ENCODE peak calls at places on chromosome 10, in seven cellular contexts. A, T, L, Q, C, H and K are unnamed samples.

GRCh38 chr10:103829266-103829665 is 26.1 kb downstream of the SH3PXD2A start:
- DNase-seq in A (no peak), Q (no peak), C (no peak), L (no peak), T (no peak), H (no peak), K (no peak)

GRCh38 chr10:13758302-13758701 is 171.5 kb downstream of the PRPF18 start:
- DNase-seq in T (no peak), C (no peak), Q (no peak), L (peak), A (peak), H (peak), K (no peak)

GRCh38 chr10:99370993-99371392 is 41.8 kb downstream of the CNNM1 start:
- DNase-seq in C (peak), A (peak), T (no peak), H (peak), Q (no peak), L (peak), K (peak)

GRCh38 chr10:28778524-28778923 is 101.2 kb downstream of the BAMBI start:
- DNase-seq in A (peak), H (no peak), L (no peak), C (peak), T (no peak), Q (no peak), K (no peak)

GRCh38 chr10:31808258-31809218 is 120.1 kb downstream of the ARHGAP12 start:
- DNase-seq in C (peak), T (no peak), H (peak), A (peak), L (peak), Q (peak), K (peak)

GRCh38 chr10:91590904-91591791 is 41.7 kb downstream of the PPP1R3C start:
- DNase-seq in H (peak), Q (no peak), T (no peak), C (peak), L (no peak), A (peak), K (no peak)

GRCh38 chr10:5752301-5752871 is 60.8 kb downstream of the GDI2 start:
- DNase-seq in Q (no peak), L (no peak), T (no peak), A (no peak), C (no peak), H (no peak), K (no peak)

GRCh38 chr10:43194861-43195260 is 56.6 kb downstream of the CSGALNACT2 start:
- DNase-seq in C (no peak), H (no peak), T (no peak), Q (no peak), A (no peak), L (no peak), K (no peak)

GRCh38 chr10:90042075-90042474 is 340.7 kb downstream of the KIF20B start:
- DNase-seq in Q (no peak), A (no peak), H (no peak), T (no peak), L (no peak), C (no peak), K (no peak)

GRCh38 chr10:98249134-98249533 is 18.9 kb downstream of the LOXL4 start:
- DNase-seq in Q (no peak), H (no peak), L (no peak), A (no peak), C (no peak), T (no peak), K (no peak)

GRCh38 chr10:86648706-86649426 is 5.5 kb upstream of the OPN4 start:
- DNase-seq in C (no peak), A (peak), Q (no peak), L (no peak), H (no peak), T (no peak), K (no peak)

GRCh38 chr10:123140164-123140982 is 4.6 kb downstream of the HMX3 start:
- DNase-seq in L (no peak), Q (no peak), A (peak), H (no peak), T (no peak), C (no peak), K (no peak)

GRCh38 chr10:97849491-97850402 is at the start of gene GOLGA7B:
- DNase-seq in L (no peak), Q (no peak), C (peak), H (peak), A (no peak), T (no peak), K (peak)

GRCh38 chr10:87866575-87866974 is 3.1 kb downstream of the PTEN start:
- DNase-seq in T (no peak), L (no peak), C (no peak), A (no peak), H (peak), Q (no peak), K (no peak)

GRCh38 chr10:99742240-99742639 is 10.2 kb downstream of the CUTC start:
- DNase-seq in L (no peak), Q (no peak), H (no peak), T (no peak), A (no peak), C (no peak), K (no peak)

GRCh38 chr10:73207883-73208282 is 39.2 kb downstream of the DNAJC9 start:
- DNase-seq in C (no peak), L (no peak), T (no peak), H (no peak), Q (no peak), A (peak), K (no peak)

GRCh38 chr10:104260775-104261115 is 6.1 kb downstream of the GSTO1 start:
- DNase-seq in Q (no peak), L (no peak), H (peak), A (no peak), T (no peak), C (no peak), K (peak)

GRCh38 chr10:131426530-131426898 is 115.0 kb upstream of the TCERG1L start:
- DNase-seq in L (no peak), A (no peak), Q (no peak), H (no peak), C (no peak), T (no peak), K (no peak)

GRCh38 chr10:129760003-129760315 is 204.1 kb downstream of the EBF3 start:
- DNase-seq in H (no peak), T (no peak), L (no peak), C (no peak), Q (no peak), A (no peak), K (no peak)

GRCh38 chr10:44258019-44258418 is 126.9 kb downstream of the CXCL12 start:
- DNase-seq in L (no peak), C (no peak), T (no peak), Q (no peak), H (no peak), A (no peak), K (no peak)

GRCh38 chr10:113301342-113301984 is 251.4 kb upstream of the HABP2 start:
- DNase-seq in L (no peak), C (peak), H (no peak), T (no peak), Q (no peak), A (peak), K (peak)
- TF ChIP-seq CTCF in L (peak), C (no peak), H (no peak), T (peak), Q (no peak), A (no peak), K (peak)

GRCh38 chr10:125333209-125333591 is 172.8 kb upstream of the CTBP2 start:
- DNase-seq in T (no peak), A (no peak), H (no peak), Q (no peak), L (no peak), C (no peak), K (no peak)
- TF ChIP-seq MAX in T (no peak), A (no peak), H (no peak), Q (no peak), L (no peak), C (no peak), K (no peak)

GRCh38 chr10:11616021-11616420 is 4.6 kb upstream of the USP6NL start:
- DNase-seq in H (peak), Q (no peak), C (no peak), L (no peak), T (no peak), A (no peak), K (no peak)

GRCh38 chr10:11611248-11612003 is at the start of gene USP6NL:
- DNase-seq in H (peak), A (peak), C (peak), L (peak), T (peak), Q (no peak), K (peak)

GRCh38 chr10:11612004-11613001 is 853 bp upstream of the USP6NL start:
- DNase-seq in L (no peak), T (no peak), C (peak), Q (no peak), H (peak), A (no peak), K (peak)

GRCh38 chr10:11615396-11615795 is 3.9 kb upstream of the USP6NL start:
- DNase-seq in A (no peak), C (no peak), H (peak), T (no peak), L (no peak), Q (no peak), K (no peak)

DNA sequence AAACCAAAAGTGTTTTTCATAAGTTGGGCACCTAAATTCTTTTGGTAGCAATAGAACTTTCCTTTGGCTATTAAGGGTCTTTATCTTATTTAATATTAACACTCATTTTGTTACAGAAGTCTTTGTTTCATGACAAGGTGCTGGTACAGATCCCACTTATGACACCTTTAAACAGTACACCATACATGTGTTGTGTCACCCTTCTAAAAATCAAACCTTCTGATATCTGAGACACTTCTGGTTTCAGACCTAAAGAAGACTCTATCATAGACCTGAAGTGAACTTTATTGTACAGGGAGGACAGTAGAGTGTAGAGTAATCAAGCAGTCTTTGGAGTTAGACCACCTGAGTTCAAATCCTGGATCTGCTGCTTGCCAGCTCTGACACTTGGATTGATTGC is 5.8 kb upstream of the USP6NL start:
- DNase-seq in H (no peak), Q (no peak), A (no peak), T (no peak), C (no peak), L (no peak), K (no peak)
- H3K4me3 ChIP-seq in H (no peak), Q (no peak), A (no peak), T (no peak), C (no peak), L (no peak), K (no peak)

GRCh38 chr10:132803595-132804210 is 17.8 kb upstream of the NKX6-2 start:
- DNase-seq in T (no peak), L (no peak), A (no peak), H (no peak), C (no peak), Q (no peak), K (no peak)

GRCh38 chr10:132802048-132802447 is 16.1 kb upstream of the NKX6-2 start:
- DNase-seq in C (no peak), H (no peak), L (no peak), T (no peak), Q (no peak), A (no peak), K (no peak)

GRCh38 chr10:132804785-132805426 is 19.0 kb upstream of the NKX6-2 start:
- DNase-seq in A (no peak), H (no peak), Q (no peak), C (no peak), L (no peak), T (no peak), K (no peak)

GRCh38 chr10:132805599-132805998 is 19.7 kb upstream of the NKX6-2 start:
- DNase-seq in H (no peak), C (no peak), Q (no peak), T (no peak), A (no peak), L (no peak), K (no peak)

GRCh38 chr10:132802694-132803320 is 16.9 kb upstream of the NKX6-2 start:
- DNase-seq in A (no peak), H (no peak), L (peak), T (no peak), C (no peak), Q (no peak), K (peak)
- TF ChIP-seq CTCF in A (no peak), H (no peak), L (peak), T (peak), C (peak), Q (no peak), K (peak)

DNA sequence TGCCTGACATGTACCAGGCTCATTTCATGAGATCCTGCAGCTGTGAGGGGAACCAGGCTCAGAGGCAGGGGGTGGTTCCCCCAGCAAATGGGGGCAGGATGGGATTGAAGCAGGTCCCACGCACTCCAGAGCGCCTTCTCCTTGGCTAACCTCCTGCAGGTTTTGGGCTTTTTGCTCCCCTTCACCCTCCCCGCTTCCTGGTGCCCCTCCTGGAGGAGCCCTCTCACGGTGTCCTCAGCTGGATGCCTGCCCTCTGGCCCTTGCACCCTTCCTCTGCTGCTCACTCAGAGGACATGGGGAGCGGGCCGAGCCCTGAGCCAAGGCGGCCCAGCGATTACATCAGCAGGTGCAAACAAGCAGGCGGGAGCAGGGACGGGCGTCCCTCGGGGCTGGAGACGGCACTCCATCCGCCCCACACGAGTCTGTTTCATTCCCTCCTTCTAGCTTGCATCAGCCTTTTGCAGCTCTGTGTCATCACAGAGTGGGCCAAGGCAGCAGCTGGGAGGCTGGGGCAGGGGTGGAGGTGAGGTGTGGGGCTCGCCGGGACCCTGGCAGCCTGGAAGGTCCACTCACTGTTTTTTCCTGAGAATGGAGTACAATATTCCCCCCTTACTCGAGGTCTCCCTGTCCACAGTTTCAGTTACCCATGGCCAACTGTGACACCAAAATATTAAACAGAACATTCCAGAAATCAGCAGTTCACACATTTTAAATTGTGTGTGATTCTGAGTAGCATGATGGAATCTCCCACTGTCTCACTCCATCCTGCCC is 52.7 kb upstream of the SLC29A3 start:
- DNase-seq in L (no peak), T (no peak), A (peak), Q (no peak), C (peak), H (no peak), K (peak)
- TF ChIP-seq MAX in L (no peak), T (no peak), A (no peak), Q (no peak), C (peak), H (no peak), K (no peak)

DNA sequence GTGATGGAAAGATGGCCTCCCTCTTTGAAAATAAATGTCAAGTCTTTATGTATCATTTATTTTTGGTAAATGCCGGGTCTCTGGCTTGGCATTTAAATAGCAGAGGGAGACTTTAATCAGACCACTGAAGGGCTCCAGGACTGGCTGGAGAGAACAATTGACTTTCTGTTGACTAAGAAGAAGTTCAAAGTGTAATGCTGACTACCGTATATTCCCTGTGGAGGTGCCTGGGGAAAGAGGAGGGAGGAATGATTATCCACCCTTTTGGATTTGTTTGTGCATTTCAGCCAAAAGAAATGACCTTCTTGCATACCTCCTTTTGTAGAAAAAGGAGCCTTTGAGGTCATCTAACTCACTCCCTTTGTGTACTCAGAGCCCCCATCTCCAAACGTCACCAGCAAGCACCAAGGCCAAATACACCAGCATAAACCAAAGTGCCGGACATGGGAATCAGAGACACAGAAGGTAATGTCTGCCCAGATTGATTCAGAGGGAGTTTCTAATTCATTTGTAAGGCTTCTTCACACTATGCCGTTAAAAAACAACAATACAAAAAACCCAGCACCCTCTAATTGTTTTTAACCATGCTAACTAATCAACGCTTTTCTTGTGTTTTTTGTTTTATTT is 75.2 kb downstream of the PRLHR start:
- DNase-seq in Q (no peak), H (no peak), L (no peak), C (no peak), A (no peak), T (no peak), K (no peak)
- H3K4me3 ChIP-seq in Q (no peak), H (no peak), L (no peak), C (no peak), A (no peak), T (no peak), K (no peak)